ENCODE peak calls at places on chromosome 22, in seven cellular contexts. U is glomerular endothelial cell, I is HepG2, Z is cardiac fibroblast, H is GM13977, G is AG09319, C is HTR-8/SVneo. E is an unnamed sample.

GRCh38 chr22:24444729-24445466 is 17.5 kb downstream of the ADORA2A start:
- DNase-seq in U (no peak), H (no peak), Z (no peak), C (no peak), G (no peak), I (no peak), E (no peak)

GRCh38 chr22:26322179-26322905 is 106.7 kb upstream of the ASPHD2 start:
- DNase-seq in G (peak), U (no peak), H (no peak), Z (peak), I (no peak), C (peak), E (no peak)

GRCh38 chr22:43442386-43443060 is 30.7 kb downstream of the MPPED1 start:
- DNase-seq in Z (no peak), G (no peak), I (no peak), U (no peak), H (no peak), C (no peak), E (no peak)

GRCh38 chr22:49962012-49962750 is 1.6 kb downstream of the PIM3 start:
- DNase-seq in Z (peak), U (no peak), G (peak), I (peak), C (peak), H (peak), E (peak)

GRCh38 chr22:33921576-33922181 is 1.4 kb upstream of the LARGE1 start:
- DNase-seq in U (no peak), G (no peak), H (peak), I (peak), C (no peak), Z (peak), E (no peak)

GRCh38 chr22:44438481-44439131 is 59.4 kb downstream of the RTL6 start:
- DNase-seq in I (no peak), H (no peak), U (no peak), C (no peak), G (no peak), Z (no peak), E (no peak)

GRCh38 chr22:32265882-32266767 is 11.0 kb upstream of the SLC5A4 start:
- DNase-seq in C (peak), H (peak), Z (peak), I (peak), G (peak), U (peak), E (peak)

GRCh38 chr22:37894939-37895670 is 11.0 kb upstream of the MICALL1 start:
- DNase-seq in I (no peak), H (peak), Z (no peak), U (no peak), C (no peak), G (no peak), E (no peak)

GRCh38 chr22:39820266-39820665 is 73.3 kb downstream of the ENTHD1 start:
- DNase-seq in G (no peak), I (no peak), H (no peak), Z (peak), C (peak), U (peak), E (no peak)

GRCh38 chr22:34354071-34354817 is 434.0 kb upstream of the LARGE1 start:
- DNase-seq in C (no peak), G (no peak), I (no peak), U (no peak), Z (no peak), H (no peak), E (no peak)

E was measured in MV-4-11.